ENCODE peak calls at places on chromosomes 16 and 17, in ten cellular contexts. V is psoas muscle, M is pancreas, Y is AG04450, R is HCT116, L is cardiac muscle cell, T is lower lobe of right lung, W is RWPE1, C is tibial artery, J is PC-9. H is an unnamed sample.

GRCh38 chr17:70523407-70523806 is 354.1 kb downstream of the KCNJ2 start:
- DNase-seq in V (no peak), T (no peak), W (no peak), J (no peak), R (no peak), C (no peak), Y (no peak), M (no peak), L (no peak), H (no peak)

GRCh38 chr17:2214887-2215615 is 88.5 kb downstream of the SMG6 start:
- DNase-seq in W (no peak), V (peak), Y (no peak), R (no peak), T (no peak), M (no peak), J (no peak), C (no peak), L (peak), H (no peak)

GRCh38 chr17:19321481-19322128 is 40.9 kb downstream of the B9D1 start:
- DNase-seq in C (peak), V (no peak), M (no peak), T (no peak), J (no peak), R (no peak), Y (no peak), W (no peak), L (peak), H (no peak)

GRCh38 chr16:50884066-50884860 is 142.4 kb downstream of the CYLD start:
- DNase-seq in C (no peak), T (no peak), M (no peak), W (no peak), Y (no peak), R (no peak), J (no peak), V (no peak), L (no peak), H (no peak)

GRCh38 chr17:78315355-78316114 is 44.3 kb downstream of the SOCS3 start:
- DNase-seq in J (peak), Y (peak), W (peak), L (no peak), M (peak), C (peak), R (peak), T (peak), V (peak), H (no peak)

GRCh38 chr17:61360318-61360717 is 39.3 kb upstream of the TBX2 start:
- DNase-seq in W (no peak), C (no peak), R (no peak), T (no peak), J (no peak), M (no peak), Y (no peak), L (no peak), V (no peak), H (no peak)

GRCh38 chr17:42920922-42921321 is 20.3 kb downstream of the G6PC1 start:
- DNase-seq in M (peak), C (no peak), R (no peak), L (no peak), V (peak), J (no peak), Y (no peak), T (peak), W (no peak), H (no peak)

GRCh38 chr16:89621136-89621697 is 7.8 kb downstream of the DPEP1 start:
- DNase-seq in T (no peak), R (no peak), J (no peak), C (no peak), Y (no peak), M (no peak), V (no peak), L (no peak), W (no peak), H (no peak)

GRCh38 chr16:1215574-1216295 is 9.3 kb downstream of the TPSG1 start:
- DNase-seq in R (no peak), C (no peak), M (no peak), J (no peak), W (no peak), Y (no peak), V (no peak), L (no peak), T (no peak), H (no peak)

GRCh38 chr17:57943140-57943539 is 12.1 kb downstream of the CUEDC1 start:
- DNase-seq in J (peak), L (no peak), R (no peak), V (no peak), T (no peak), W (no peak), C (no peak), Y (no peak), M (no peak), H (peak)

GRCh38 chr16:526181-527014 is 1.1 kb upstream of the CAPN15 start:
- DNase-seq in M (no peak), T (peak), C (peak), L (peak), W (no peak), R (no peak), Y (no peak), V (no peak), J (peak), H (no peak)

GRCh38 chr16:70805787-70806186 is 4.8 kb upstream of the VAC14 start:
- DNase-seq in R (no peak), W (peak), J (no peak), L (no peak), M (no peak), C (no peak), T (no peak), V (no peak), Y (peak), H (peak)

GRCh38 chr17:42821176-42821575 is 2.9 kb downstream of the BECN1 start:
- DNase-seq in M (no peak), L (no peak), R (no peak), J (no peak), C (no peak), V (no peak), W (no peak), Y (no peak), T (no peak), H (no peak)

GRCh38 chr16:12613131-12613991 is 190.3 kb downstream of the CPPED1 start:
- DNase-seq in R (peak), L (no peak), Y (no peak), W (peak), V (no peak), M (no peak), T (no peak), C (no peak), J (peak), H (peak)

GRCh38 chr16:81181013-81181720 is 57.3 kb upstream of the BCO1 start:
- DNase-seq in Y (peak), L (peak), V (peak), J (peak), R (peak), T (peak), C (peak), M (peak), W (peak), H (peak)

GRCh38 chr17:2551493-2551892 is 39.8 kb upstream of the METTL16 start:
- DNase-seq in Y (no peak), M (no peak), R (no peak), L (peak), W (no peak), J (no peak), C (no peak), V (no peak), T (no peak), H (no peak)

GRCh38 chr16:67284699-67285646 is 5.6 kb downstream of the PLEKHG4 start:
- DNase-seq in C (no peak), Y (no peak), V (peak), W (no peak), L (peak), J (peak), R (no peak), T (peak), M (peak), H (no peak)

GRCh38 chr17:42787266-42787665 is 6.9 kb downstream of the WNK4 start:
- DNase-seq in T (no peak), Y (no peak), R (no peak), W (no peak), M (no peak), V (no peak), J (no peak), L (no peak), C (no peak), H (no peak)

GRCh38 chr17:46758614-46759013 is 59.9 kb downstream of the WNT3 start:
- DNase-seq in L (no peak), Y (no peak), R (no peak), T (no peak), C (no peak), W (no peak), J (peak), M (peak), V (no peak), H (no peak)

GRCh38 chr17:52536466-52536865 is 378.0 kb upstream of the CA10 start:
- DNase-seq in T (no peak), R (no peak), J (no peak), W (no peak), C (no peak), M (peak), L (no peak), Y (no peak), V (peak), H (no peak)

GRCh38 chr16:13351222-13351621 is 449.8 kb downstream of the SHISA9 start:
- DNase-seq in Y (no peak), M (no peak), J (no peak), L (no peak), V (no peak), W (no peak), R (no peak), C (no peak), T (no peak), H (no peak)

GRCh38 chr16:81519298-81520150 is 74.9 kb downstream of the CMIP start:
- DNase-seq in J (no peak), M (no peak), T (no peak), V (no peak), L (no peak), C (peak), Y (no peak), W (no peak), R (no peak), H (no peak)

GRCh38 chr17:21094298-21094704 is 32.5 kb upstream of the DHRS7B start:
- DNase-seq in R (no peak), C (no peak), V (no peak), W (no peak), Y (no peak), L (no peak), J (no peak), M (no peak), T (no peak), H (no peak)

GRCh38 chr17:42403150-42403549 is 14.9 kb upstream of the STAT3 start:
- DNase-seq in C (no peak), W (no peak), L (peak), T (no peak), M (no peak), R (no peak), J (no peak), V (no peak), Y (no peak), H (no peak)

GRCh38 chr16:64051826-64052225 is 1070.0 kb downstream of the CDH11 start:
- DNase-seq in W (no peak), R (no peak), T (no peak), V (no peak), J (no peak), L (peak), C (no peak), M (no peak), Y (no peak), H (no peak)

DNA sequence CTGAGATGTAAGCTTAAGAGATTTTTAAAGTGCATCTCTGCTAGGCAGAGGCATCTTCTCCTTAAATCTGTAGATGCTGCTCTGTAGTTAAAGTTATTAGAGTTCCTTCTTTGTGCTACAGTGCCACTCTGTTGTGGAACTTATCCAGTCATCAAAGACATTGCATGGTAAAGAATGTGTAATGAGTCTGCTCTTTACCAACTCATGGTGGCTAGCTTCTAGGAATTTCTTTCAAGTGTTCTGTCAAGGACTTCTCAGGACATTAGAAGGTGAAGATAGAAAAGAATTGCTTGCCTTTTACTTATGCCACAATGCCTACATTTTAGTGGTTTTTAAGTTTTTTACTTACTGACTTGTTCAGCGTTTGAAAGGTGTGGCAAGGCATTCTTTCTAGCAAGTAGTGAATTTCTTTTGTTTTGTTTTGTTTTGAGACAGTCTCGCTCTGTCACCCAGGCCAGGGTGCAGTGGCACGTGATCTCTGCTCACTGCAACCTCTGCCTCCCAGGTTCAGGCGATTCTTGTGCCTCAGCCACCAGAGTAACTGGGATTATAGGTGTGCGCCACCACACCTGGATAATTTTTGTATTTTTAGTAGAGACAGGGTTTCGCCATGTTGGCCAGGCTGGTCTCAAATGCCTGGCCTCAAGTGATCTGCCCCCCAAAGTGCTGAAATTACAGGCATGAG is 20.3 kb upstream of the ARL2BP start:
- DNase-seq in M (no peak), Y (no peak), T (no peak), C (no peak), W (no peak), J (no peak), L (peak), R (no peak), V (no peak), H (no peak)
- H3K27ac ChIP-seq in M (no peak), Y (no peak), T (no peak), C (no peak), W (no peak), J (no peak), L (peak), R (no peak), V (no peak), H (no peak)

GRCh38 chr17:17789410-17789809 is 47.4 kb downstream of the SREBF1 start:
- DNase-seq in T (no peak), C (no peak), M (no peak), J (no peak), R (no peak), V (no peak), W (no peak), Y (no peak), L (no peak), H (no peak)

GRCh38 chr17:17788967-17789366 is 47.8 kb downstream of the SREBF1 start:
- DNase-seq in T (no peak), M (no peak), C (no peak), W (no peak), L (no peak), Y (no peak), R (no peak), V (no peak), J (no peak), H (no peak)

GRCh38 chr17:17785407-17785806 is 51.4 kb downstream of the SREBF1 start:
- DNase-seq in V (peak), R (no peak), W (no peak), T (no peak), J (no peak), L (no peak), M (peak), Y (no peak), C (no peak), H (no peak)

GRCh38 chr17:17786998-17787397 is 49.8 kb downstream of the SREBF1 start:
- DNase-seq in T (no peak), C (no peak), W (no peak), M (no peak), L (no peak), Y (no peak), R (no peak), J (no peak), V (no peak), H (no peak)

GRCh38 chr17:17787568-17787967 is 49.2 kb downstream of the SREBF1 start:
- DNase-seq in R (no peak), V (no peak), C (no peak), W (no peak), J (no peak), Y (no peak), M (no peak), T (no peak), L (no peak), H (no peak)
- H3K27ac ChIP-seq in R (no peak), V (no peak), C (no peak), W (peak), J (no peak), Y (no peak), M (no peak), T (no peak), L (no peak), H (no peak)

GRCh38 chr17:40303706-40304450 is 5.1 kb upstream of the RARA start:
- DNase-seq in R (no peak), J (no peak), W (no peak), V (peak), C (no peak), L (no peak), M (no peak), T (no peak), Y (no peak), H (no peak)
- H3K27ac ChIP-seq in R (no peak), J (no peak), W (peak), V (peak), C (no peak), L (no peak), M (no peak), T (peak), Y (peak), H (no peak)

GRCh38 chr16:19837984-19838707 is 46.5 kb downstream of the GPRC5B start:
- DNase-seq in M (no peak), W (no peak), Y (no peak), T (no peak), J (no peak), L (no peak), V (no peak), R (no peak), C (no peak), H (no peak)

GRCh38 chr16:19837331-19837943 is 47.2 kb downstream of the GPRC5B start:
- DNase-seq in C (no peak), V (no peak), J (no peak), W (no peak), R (no peak), T (no peak), L (no peak), Y (no peak), M (no peak), H (no peak)

GRCh38 chr16:19833176-19833575 is 51.5 kb downstream of the GPRC5B start:
- DNase-seq in R (no peak), W (no peak), L (no peak), J (no peak), Y (no peak), C (no peak), T (no peak), M (no peak), V (no peak), H (no peak)

GRCh38 chr16:19833581-19833980 is 51.1 kb downstream of the GPRC5B start:
- DNase-seq in T (no peak), C (no peak), W (no peak), V (no peak), L (no peak), R (no peak), J (no peak), M (no peak), Y (no peak), H (no peak)

GRCh38 chr16:19835989-19836421 is 48.6 kb downstream of the GPRC5B start:
- DNase-seq in W (no peak), C (no peak), M (no peak), T (no peak), Y (peak), V (no peak), R (no peak), J (no peak), L (no peak), H (no peak)
- H3K27ac ChIP-seq in W (no peak), C (no peak), M (no peak), T (no peak), Y (no peak), V (peak), R (no peak), J (no peak), L (no peak), H (no peak)

GRCh38 chr16:29988346-29989075 is 6.9 kb downstream of the HIRIP3 start:
- DNase-seq in Y (no peak), W (no peak), V (no peak), L (no peak), R (no peak), M (no peak), T (peak), C (no peak), J (no peak), H (no peak)

GRCh38 chr16:29986231-29986630 is 9.2 kb downstream of the HIRIP3 start:
- DNase-seq in T (peak), V (no peak), C (no peak), L (no peak), Y (no peak), W (no peak), J (no peak), R (no peak), M (no peak), H (no peak)

GRCh38 chr16:29987371-29988085 is 7.9 kb downstream of the HIRIP3 start:
- DNase-seq in V (no peak), R (no peak), Y (no peak), J (no peak), M (no peak), T (peak), L (no peak), C (no peak), W (no peak), H (no peak)

GRCh38 chr16:29985271-29985811 is 10.1 kb downstream of the HIRIP3 start:
- DNase-seq in W (no peak), V (no peak), L (no peak), R (no peak), M (no peak), T (peak), J (no peak), Y (no peak), C (no peak), H (no peak)

GRCh38 chr16:29986931-29987330 is 8.5 kb downstream of the HIRIP3 start:
- DNase-seq in V (no peak), L (no peak), T (peak), W (no peak), R (no peak), Y (no peak), J (no peak), M (no peak), C (no peak), H (no peak)
- H3K27ac ChIP-seq in V (no peak), L (no peak), T (no peak), W (peak), R (no peak), Y (no peak), J (no peak), M (no peak), C (no peak), H (no peak)

DNA sequence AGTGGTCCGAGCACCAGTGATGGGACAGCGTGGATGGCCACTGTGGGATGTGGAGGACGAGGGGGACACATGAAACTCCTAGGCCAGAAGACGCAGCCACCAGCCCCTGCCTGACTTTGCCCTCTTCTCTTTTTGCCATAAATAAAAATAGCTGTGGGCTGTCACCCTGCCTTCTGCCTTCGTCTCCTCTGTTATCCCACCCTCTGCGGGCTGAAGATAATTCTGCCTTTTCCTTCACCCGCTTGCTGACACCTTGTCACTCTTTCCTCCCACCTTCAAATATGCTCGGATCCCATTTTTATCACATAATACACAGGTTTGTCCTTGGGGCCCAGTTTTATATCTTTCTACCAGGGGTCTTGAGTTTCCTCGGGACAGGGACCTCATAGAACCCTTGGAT is 87.6 kb upstream of the CIBAR2 start:
- DNase-seq in J (no peak), T (no peak), R (no peak), W (no peak), L (no peak), V (no peak), C (no peak), Y (no peak), M (no peak), H (no peak)
- H3K27ac ChIP-seq in J (no peak), T (no peak), R (no peak), W (peak), L (peak), V (no peak), C (no peak), Y (no peak), M (no peak), H (no peak)